ENCODE peak calls at places on chromosomes 3 and 15, in four cellular contexts. O, D, G and M are unnamed samples.

GRCh38 chr15:93980149-93980911 is 251.0 kb upstream of the MCTP2 start:
- DNase-seq in G (no peak), D (no peak), O (no peak), M (no peak)

GRCh38 chr3:57958642-57959406 is 49.4 kb upstream of the FLNB start:
- DNase-seq in G (no peak), O (no peak), D (no peak), M (no peak)

GRCh38 chr15:63823253-63823844 is 10.4 kb downstream of the HERC1 start:
- DNase-seq in O (no peak), D (no peak), G (no peak), M (no peak)

GRCh38 chr3:185976977-185977678 is 39.3 kb upstream of the TRA2B start:
- DNase-seq in O (peak; percentile 64), G (peak; percentile 41), D (peak; percentile 75), M (peak; percentile 79)

GRCh38 chr15:78050441-78050809 is 27.1 kb downstream of the TBC1D2B start:
- DNase-seq in O (no peak), G (no peak), D (peak; percentile 79), M (no peak)

GRCh38 chr15:41501191-41501917 is 7.7 kb downstream of the ITPKA start:
- DNase-seq in O (peak; percentile 44), G (no peak), D (peak; percentile 61), M (no peak)

GRCh38 chr15:68542771-68543544 is 35.8 kb upstream of the CORO2B start:
- DNase-seq in G (no peak), D (peak; percentile 97), O (peak; percentile 96), M (no peak)

GRCh38 chr3:49924683-49925082 is 4.9 kb downstream of the MON1A start:
- DNase-seq in O (peak; percentile 91), D (peak; percentile 53), G (no peak), M (no peak)

GRCh38 chr3:66989860-66990696 is 8.0 kb upstream of the KBTBD8 start:
- DNase-seq in G (no peak), D (peak; percentile 68), O (no peak), M (no peak)

GRCh38 chr3:149662240-149662887 is 4.5 kb upstream of the WWTR1 start:
- DNase-seq in O (peak; percentile 70), D (peak; percentile 69), G (no peak), M (no peak)

GRCh38 chr15:65338366-65338765 is 33.9 kb downstream of the RNU5B-1 start:
- DNase-seq in O (no peak), D (no peak), G (no peak), M (no peak)

GRCh38 chr3:194029846-194030245 is 106.1 kb upstream of the HES1 start:
- DNase-seq in G (no peak), O (no peak), D (no peak), M (no peak)

GRCh38 chr15:72170691-72171090 is 26.9 kb downstream of the GRAMD2A start:
- DNase-seq in O (no peak), D (no peak), G (no peak), M (no peak)

GRCh38 chr3:194571491-194571941 is 61.7 kb downstream of the TMEM44 start:
- DNase-seq in D (no peak), O (no peak), G (no peak), M (no peak)

GRCh38 chr3:107216711-107217110 is 160.5 kb upstream of the CCDC54 start:
- DNase-seq in D (no peak), O (peak; percentile 91), G (no peak), M (no peak)

GRCh38 chr3:39056151-39056550 is 4.3 kb downstream of the WDR48 start:
- DNase-seq in D (no peak), O (no peak), G (no peak), M (no peak)

GRCh38 chr3:170207717-170208116 is 14.5 kb upstream of the PRKCI start:
- DNase-seq in O (no peak), G (no peak), D (no peak), M (no peak)

GRCh38 chr3:123546133-123546755 is 38.6 kb downstream of the HACD2 start:
- DNase-seq in O (peak; percentile 94), D (no peak), G (no peak), M (no peak)

GRCh38 chr3:138919304-138919703 is 27.6 kb downstream of the FOXL2 start:
- DNase-seq in D (no peak), O (no peak), G (no peak), M (no peak)

GRCh38 chr3:27147215-27147614 is 222.0 kb downstream of the NEK10 start:
- DNase-seq in G (no peak), D (no peak), O (peak; percentile 9), M (no peak)

GRCh38 chr3:45777111-45777752 is 19.1 kb downstream of the SLC6A20 start:
- DNase-seq in G (no peak), D (no peak), O (no peak), M (peak; percentile 18)

GRCh38 chr15:66251790-66252355 is 1.7 kb downstream of the MEGF11 start:
- DNase-seq in O (no peak), G (no peak), D (no peak), M (peak; percentile 55)

GRCh38 chr15:101026686-101027272 is 107.6 kb downstream of the LRRK1 start:
- DNase-seq in D (no peak), G (no peak), O (no peak), M (peak; percentile 20)

GRCh38 chr3:129622418-129622872 is 16.0 kb upstream of the PLXND1 start:
- DNase-seq in G (no peak), D (no peak), O (no peak), M (no peak)

GRCh38 chr3:148158210-148158609 is 539.5 kb upstream of the AGTR1 start:
- DNase-seq in D (no peak), G (no peak), O (peak; percentile 62), M (no peak)

GRCh38 chr3:65284971-65285370 is 597.2 kb upstream of the ADAMTS9 start:
- DNase-seq in O (no peak), D (peak; percentile 59), G (no peak), M (no peak)

GRCh38 chr3:30989266-30989799 is 94.9 kb upstream of the GADL1 start:
- DNase-seq in G (no peak), O (no peak), D (no peak), M (no peak)

GRCh38 chr3:35305406-35305805 is 333.9 kb upstream of the ARPP21 start:
- DNase-seq in O (no peak), G (no peak), D (no peak), M (no peak)

GRCh38 chr3:155664922-155665695 is 79.8 kb downstream of the PLCH1 start:
- DNase-seq in G (no peak), D (no peak), O (peak; percentile 69), M (no peak)

GRCh38 chr15:101495334-101496197 is 6.1 kb upstream of the PCSK6 start:
- DNase-seq in O (no peak), G (no peak), D (no peak), M (no peak)

GRCh38 chr3:129542747-129543146 is 228 bp upstream of the H1-8 start:
- DNase-seq in O (no peak), D (no peak), G (no peak), M (no peak)

GRCh38 chr3:42847731-42848130 is 27.9 kb downstream of the CYP8B1 start:
- DNase-seq in G (no peak), O (no peak), D (peak; percentile 26), M (peak; percentile 34)

GRCh38 chr3:38533285-38533994 is 37.3 kb downstream of the EXOG start:
- DNase-seq in D (peak; percentile 75), O (no peak), G (no peak), M (no peak)

GRCh38 chr3:78604328-78604727 is 1163.5 kb downstream of the ROBO1 start:
- DNase-seq in D (no peak), G (no peak), O (peak; percentile 80), M (no peak)

GRCh38 chr3:12154151-12154550 is 4.6 kb downstream of the TIMP4 start:
- DNase-seq in O (peak; percentile 8), D (no peak), G (no peak), M (no peak)

GRCh38 chr15:38490231-38490630 is 36.3 kb downstream of the FAM98B start:
- DNase-seq in D (no peak), O (peak; percentile 87), G (no peak), M (no peak)

GRCh38 chr3:48128779-48129178 is 59.4 kb downstream of the CDC25A start:
- DNase-seq in D (no peak), O (no peak), G (no peak), M (no peak)

GRCh38 chr3:55576621-55577020 is 89.5 kb upstream of the WNT5A start:
- DNase-seq in G (no peak), O (no peak), D (no peak), M (no peak)
- H3K4ac ChIP-seq in G (peak overlapping the region; percentile 55), O (no peak overlapping the region), D (no peak overlapping the region), M (no peak overlapping the region)

GRCh38 chr3:134249442-134249841 is 1.2 kb downstream of the RYK start:
- DNase-seq in O (no peak), D (no peak), G (no peak), M (no peak)

GRCh38 chr3:134251731-134252391 is 1.2 kb upstream of the RYK start:
- DNase-seq in G (no peak), D (peak; percentile 83), O (no peak), M (peak; percentile 51)

GRCh38 chr3:134252766-134253165 is 2.1 kb upstream of the RYK start:
- DNase-seq in O (no peak), D (peak; percentile 63), G (no peak), M (no peak)

GRCh38 chr3:134249935-134250716 is 533 bp downstream of the RYK start:
- DNase-seq in G (no peak), D (peak; percentile 67), O (peak; percentile 28), M (peak; percentile 58)

GRCh38 chr3:134250717-134251220 is at the start of gene RYK:
- DNase-seq in G (peak; percentile 34), D (peak; percentile 91), O (peak; percentile 64), M (peak; percentile 85)
- H3K23ac ChIP-seq in G (no peak within 1 kb of the TSS), D (no peak within 1 kb of the TSS), O (peak within 1 kb of the TSS; percentile 98), M (no peak within 1 kb of the TSS)

GRCh38 chr3:127787966-127788365 is 34.3 kb downstream of the MGLL start:
- DNase-seq in G (no peak), D (no peak), O (no peak), M (no peak)
- H4K5ac ChIP-seq in G (no peak overlapping the region), D (no peak overlapping the region), O (no peak overlapping the region), M (no peak overlapping the region)

GRCh38 chr3:33803252-33803651 is 4.8 kb downstream of the PDCD6IP start:
- DNase-seq in G (no peak), D (no peak), O (no peak), M (no peak)

GRCh38 chr3:33803894-33804526 is 5.6 kb downstream of the PDCD6IP start:
- DNase-seq in O (no peak), G (no peak), D (peak; percentile 61), M (peak; percentile 71)

GRCh38 chr3:33810545-33810944 is 12.1 kb downstream of the PDCD6IP start:
- DNase-seq in O (no peak), D (no peak), G (no peak), M (no peak)

GRCh38 chr3:33808559-33808958 is 10.1 kb downstream of the PDCD6IP start:
- DNase-seq in G (no peak), D (no peak), O (peak; percentile 49), M (no peak)

DNA sequence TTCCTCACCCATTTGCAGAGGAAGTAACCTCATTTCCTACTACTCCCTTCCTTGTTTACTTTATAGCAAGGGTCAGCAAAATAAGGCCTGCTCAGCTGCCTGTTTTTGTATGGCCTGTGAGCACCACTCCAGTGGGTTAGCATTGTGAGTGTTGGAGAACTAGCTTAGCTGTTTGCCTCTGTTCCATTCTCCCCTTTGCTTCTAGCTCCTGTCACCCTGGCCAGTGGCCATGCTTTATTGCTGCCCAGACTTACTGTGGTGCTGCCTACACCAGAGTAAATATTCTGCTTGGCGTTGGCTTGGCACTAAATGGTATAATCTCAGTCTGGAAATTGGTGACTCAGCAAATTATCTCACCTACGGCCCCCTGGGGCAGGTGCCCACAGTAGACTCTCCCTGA is 8.8 kb downstream of the PDCD6IP start:
- DNase-seq in O (no peak), D (no peak), G (no peak), M (no peak)
- H3K4ac ChIP-seq in O (no peak overlapping the region), D (no peak overlapping the region), G (no peak overlapping the region), M (no peak overlapping the region)